ENCODE peak calls at places on chromosomes 6 and 20, in six cellular contexts. A is activated CD8-positive, alpha-beta memory T cell treated with anti-CD3 and anti-CD28 coated beads, Interleukin-2, amount 10 ng/mL, durations not matched to agents 7 days and 5 days; T is aorta; G is T-helper 17 cell; Z is left cardiac atrium; E is activated naive CD8-positive, alpha-beta T cell treated with anti-CD3 and anti-CD28 coated beads, Interleukin-2, amount 10 ng/mL, durations not matched to agents 7 days and 5 days. J is an unnamed sample.

GRCh38 chr6:34275128-34275804 is 26.5 kb upstream of the SMIM29 start:
- ATAC-seq in A (no peak), T (no peak), G (no peak), Z (no peak), E (no peak), J (no peak)

GRCh38 chr6:54003316-54003715 is 107.9 kb upstream of the MLIP start:
- ATAC-seq in A (no peak), T (no peak), G (no peak), Z (no peak), E (no peak), J (no peak)

GRCh38 chr6:149859938-149860337 is 4.2 kb downstream of the LRP11 start:
- ATAC-seq in A (no peak), T (no peak), G (no peak), Z (no peak), E (no peak), J (no peak)

GRCh38 chr6:73774311-73774766 is 78.3 kb downstream of the CD109 start:
- ATAC-seq in A (no peak), T (no peak), G (no peak), Z (peak; percentile 99), E (no peak), J (no peak)

GRCh38 chr20:14404515-14404914 is 67.1 kb upstream of the FLRT3 start:
- ATAC-seq in A (no peak), T (no peak), G (no peak), Z (no peak), E (no peak), J (no peak)

GRCh38 chr6:36692861-36693702 is 4.5 kb upstream of the RAB44 start:
- ATAC-seq in A (no peak), T (peak; percentile 45), G (no peak), Z (peak; percentile 70), E (no peak), J (peak; percentile 61)

GRCh38 chr6:121971886-121972285 is 427.6 kb upstream of the HSF2 start:
- ATAC-seq in A (no peak), T (no peak), G (no peak), Z (peak; percentile 74), E (no peak), J (no peak)

GRCh38 chr6:50850860-50851259 is 32.2 kb downstream of the TFAP2B start:
- ATAC-seq in A (no peak), T (no peak), G (no peak), Z (no peak), E (no peak), J (peak; percentile 24)

GRCh38 chr20:17835941-17836861 is 132.4 kb downstream of the SNX5 start:
- ATAC-seq in A (no peak), T (peak; percentile 84), G (no peak), Z (peak; percentile 92), E (no peak), J (no peak)

GRCh38 chr6:119173249-119174084 is 95.0 kb upstream of the FAM184A start:
- ATAC-seq in A (no peak), T (no peak), G (no peak), Z (no peak), E (no peak), J (no peak)

GRCh38 chr6:107032051-107032450 is 4.1 kb downstream of the MTRES1 start:
- ATAC-seq in A (no peak), T (no peak), G (no peak), Z (no peak), E (no peak), J (no peak)

GRCh38 chr6:134026597-134026996 is 25.8 kb downstream of the SLC2A12 start:
- ATAC-seq in A (no peak), T (no peak), G (no peak), Z (no peak), E (no peak), J (peak; percentile 47)

GRCh38 chr20:4513720-4514119 is 208.0 kb upstream of the PRND start:
- ATAC-seq in A (no peak), T (no peak), G (no peak), Z (peak; percentile 81), E (no peak), J (no peak)

GRCh38 chr20:4985658-4986057 is 15.7 kb downstream of the SLC23A2 start:
- ATAC-seq in A (no peak), T (no peak), G (no peak), Z (no peak), E (no peak), J (no peak)

GRCh38 chr6:48817714-48818113 is 645.3 kb downstream of the MMUT start:
- ATAC-seq in A (no peak), T (no peak), G (no peak), Z (no peak), E (no peak), J (peak; percentile 28)

GRCh38 chr6:156080371-156080770 is 624.7 kb upstream of the NOX3 start:
- ATAC-seq in A (no peak), T (no peak), G (no peak), Z (no peak), E (no peak), J (no peak)

GRCh38 chr20:57163041-57163440 is 103.4 kb downstream of the BMP7 start:
- ATAC-seq in A (no peak), T (no peak), G (no peak), Z (no peak), E (no peak), J (no peak)

GRCh38 chr6:159819932-159820640 is 20.0 kb downstream of the PNLDC1 start:
- ATAC-seq in A (peak; percentile 76), T (no peak), G (peak; percentile 89), Z (peak; percentile 21), E (peak; percentile 86), J (no peak)

GRCh38 chr20:24360531-24360930 is 108.9 kb upstream of the SYNDIG1 start:
- ATAC-seq in A (no peak), T (no peak), G (no peak), Z (no peak), E (no peak), J (no peak)

GRCh38 chr6:134517145-134517658 is 199.3 kb upstream of the SGK1 start:
- ATAC-seq in A (no peak), T (peak; percentile 84), G (no peak), Z (peak; percentile 94), E (no peak), J (peak; percentile 97)

GRCh38 chr6:37696220-37696840 is 1.4 kb downstream of the MDGA1 start:
- ATAC-seq in A (peak; percentile 3), T (peak; percentile 2), G (peak; percentile 12), Z (peak; percentile 3), E (no peak), J (peak; percentile 12)

GRCh38 chr20:12391099-12391498 is 473.4 kb downstream of the BTBD3 start:
- ATAC-seq in A (no peak), T (no peak), G (no peak), Z (no peak), E (no peak), J (no peak)

GRCh38 chr6:102438181-102438580 is 1044.7 kb downstream of the GRIK2 start:
- ATAC-seq in A (no peak), T (no peak), G (no peak), Z (no peak), E (no peak), J (no peak)

GRCh38 chr20:50389808-50390684 is 120.1 kb upstream of the PTPN1 start:
- ATAC-seq in A (no peak), T (no peak), G (no peak), Z (no peak), E (no peak), J (no peak)

GRCh38 chr20:24537210-24537609 is 67.8 kb downstream of the SYNDIG1 start:
- ATAC-seq in A (no peak), T (no peak), G (no peak), Z (no peak), E (no peak), J (peak; percentile 29)

GRCh38 chr6:17210683-17211082 is 70.5 kb upstream of the RBM24 start:
- ATAC-seq in A (no peak), T (no peak), G (no peak), Z (no peak), E (no peak), J (no peak)

GRCh38 chr6:56324396-56324795 is 77.0 kb upstream of the COL21A1 start:
- ATAC-seq in A (no peak), T (no peak), G (no peak), Z (no peak), E (peak; percentile 33), J (no peak)

GRCh38 chr6:136161950-136162349 is 88.2 kb downstream of the MTFR2 start:
- ATAC-seq in A (no peak), T (no peak), G (no peak), Z (peak; percentile 44), E (no peak), J (no peak)

GRCh38 chr20:49199729-49200293 is 11.7 kb upstream of the STAU1 start:
- ATAC-seq in A (no peak), T (no peak), G (no peak), Z (no peak), E (no peak), J (no peak)